ENCODE peak calls at places on chromosomes 13 and 19, in six cellular contexts. R is neural progenitor cell; F is left ventricle myocardium inferior; U is CD8-positive, alpha-beta memory T cell; K is heart right ventricle; Y is heart left ventricle. O is an unnamed sample.

GRCh38 chr19:50214699-50215543 is 11.5 kb downstream of the MYH14 start:
- DNase-seq in K (no peak), Y (no peak), U (no peak), R (peak), F (no peak), O (peak)

GRCh38 chr19:16216744-16217670 is 19.3 kb downstream of the AP1M1 start:
- DNase-seq in F (no peak), U (no peak), K (no peak), R (no peak), Y (no peak), O (no peak)

GRCh38 chr13:42849200-42849599 is 67.8 kb downstream of the FAM216B start:
- DNase-seq in R (no peak), U (no peak), F (no peak), K (no peak), Y (no peak), O (no peak)

GRCh38 chr13:28540612-28541011 is 45.7 kb upstream of the FLT1 start:
- DNase-seq in U (no peak), K (no peak), Y (no peak), R (no peak), F (no peak), O (no peak)

GRCh38 chr19:2170219-2170618 is 6.5 kb downstream of the DOT1L start:
- DNase-seq in K (no peak), R (peak), Y (no peak), F (no peak), U (no peak), O (no peak)

GRCh38 chr19:45200614-45201013 is 22.0 kb downstream of the BLOC1S3 start:
- DNase-seq in F (no peak), Y (no peak), R (peak), K (peak), U (no peak), O (no peak)

GRCh38 chr13:48404952-48405351 is 8.0 kb downstream of the LPAR6 start:
- DNase-seq in Y (no peak), F (no peak), K (no peak), U (no peak), R (no peak), O (no peak)

GRCh38 chr13:87524775-87525174 is 146.4 kb upstream of the SLITRK5 start:
- DNase-seq in U (no peak), R (no peak), K (no peak), F (no peak), Y (no peak), O (no peak)

GRCh38 chr13:33537691-33538090 is 252.1 kb upstream of the STARD13 start:
- DNase-seq in R (no peak), Y (no peak), K (no peak), F (no peak), U (no peak), O (no peak)

GRCh38 chr19:29671393-29672076 is 6.3 kb downstream of the PLEKHF1 start:
- DNase-seq in U (peak), K (peak), F (peak), R (no peak), Y (peak), O (no peak)

GRCh38 chr19:8079988-8080387 is 27.4 kb downstream of the CCL25 start:
- DNase-seq in U (peak), K (no peak), Y (no peak), F (no peak), R (no peak), O (peak)

GRCh38 chr13:110850840-110851239 is 64.0 kb downstream of the ANKRD10 start:
- DNase-seq in R (no peak), F (no peak), K (no peak), Y (no peak), U (no peak), O (no peak)

GRCh38 chr19:42850981-42851717 is 28.4 kb downstream of the PSG1 start:
- DNase-seq in U (no peak), Y (peak), R (no peak), K (peak), F (peak), O (peak)

GRCh38 chr13:29260684-29261083 is 334.8 kb downstream of the SLC7A1 start:
- DNase-seq in F (no peak), K (no peak), R (no peak), Y (no peak), U (no peak), O (no peak)

GRCh38 chr13:67408823-67409222 is 178.7 kb upstream of the PCDH9 start:
- DNase-seq in K (no peak), F (no peak), Y (no peak), U (no peak), R (no peak), O (no peak)

GRCh38 chr19:58559275-58560006 is 1.0 kb upstream of the UBE2M start:
- DNase-seq in U (peak), R (peak), K (peak), Y (peak), F (peak), O (peak)

GRCh38 chr13:87884874-87885273 is 213.7 kb downstream of the SLITRK5 start:
- DNase-seq in F (no peak), Y (no peak), U (no peak), R (peak), K (no peak), O (no peak)

GRCh38 chr13:83879431-83880171 is 2.7 kb downstream of the SLITRK1 start:
- DNase-seq in U (no peak), R (peak), Y (no peak), F (no peak), K (no peak), O (no peak)

GRCh38 chr19:876780-877314 is 16.1 kb downstream of the MED16 start:
- DNase-seq in F (no peak), R (no peak), Y (no peak), K (no peak), U (no peak), O (no peak)

GRCh38 chr19:17243854-17244617 is 1.7 kb downstream of the NR2F6 start:
- DNase-seq in K (peak), U (no peak), F (peak), Y (peak), R (peak), O (peak)

GRCh38 chr19:33902802-33903488 is 106.3 kb downstream of the KCTD15 start:
- DNase-seq in K (no peak), F (no peak), U (no peak), R (no peak), Y (no peak), O (no peak)

GRCh38 chr13:102658678-102659077 is 36.2 kb downstream of the METTL21C start:
- DNase-seq in Y (no peak), U (no peak), F (no peak), R (no peak), K (no peak), O (no peak)

GRCh38 chr13:71046360-71047079 is 820.5 kb downstream of the DACH1 start:
- DNase-seq in Y (no peak), R (peak), F (no peak), K (no peak), U (no peak), O (no peak)

GRCh38 chr19:31135841-31136240 is 213.4 kb downstream of the TSHZ3 start:
- DNase-seq in U (no peak), Y (no peak), R (no peak), K (no peak), F (no peak), O (no peak)

GRCh38 chr19:1151917-1152601 is 22.0 kb downstream of the SBNO2 start:
- DNase-seq in F (peak), R (no peak), U (no peak), Y (peak), K (peak), O (peak)

GRCh38 chr19:17348700-17349099 is 11.3 kb downstream of the GTPBP3 start:
- DNase-seq in U (no peak), R (peak), Y (peak), F (peak), K (peak), O (peak)

GRCh38 chr19:50994129-50994528 is 7.3 kb downstream of the KLK8 start:
- DNase-seq in R (no peak), F (no peak), Y (no peak), K (no peak), U (no peak), O (no peak)

GRCh38 chr13:114062754-114063153 is 69.7 kb downstream of the RASA3 start:
- DNase-seq in Y (peak), U (no peak), K (no peak), R (no peak), F (no peak), O (peak)

GRCh38 chr19:47377208-47377701 is 28.1 kb downstream of the DHX34 start:
- DNase-seq in Y (peak), F (peak), U (no peak), R (no peak), K (peak), O (no peak)

GRCh38 chr19:44848805-44849457 is 2.8 kb downstream of the NECTIN2 start:
- DNase-seq in F (no peak), R (peak), U (no peak), K (peak), Y (peak), O (no peak)

GRCh38 chr19:54654447-54655321 is 8.1 kb upstream of the LILRB4 start:
- DNase-seq in K (no peak), Y (no peak), F (no peak), R (no peak), U (no peak), O (no peak)

GRCh38 chr19:40803857-40804782 is 5.1 kb downstream of the EGLN2 start:
- DNase-seq in F (peak), R (no peak), Y (peak), U (peak), K (peak), O (peak)

GRCh38 chr13:74074723-74075122 is 59.5 kb downstream of the KLF12 start:
- DNase-seq in F (no peak), U (no peak), K (no peak), Y (no peak), R (no peak), O (no peak)

GRCh38 chr13:113748862-113749451 is 10.1 kb upstream of the TMEM255B start:
- DNase-seq in Y (no peak), R (no peak), U (peak), K (no peak), F (no peak), O (peak)

GRCh38 chr13:105168295-105168694 is 1367.2 kb downstream of the EFNB2 start:
- DNase-seq in Y (no peak), F (no peak), R (no peak), K (no peak), U (no peak), O (no peak)

GRCh38 chr19:48644839-48645651 is 942 bp downstream of the CA11 start:
- DNase-seq in Y (peak), U (peak), F (peak), K (peak), R (peak), O (peak)
- H3K4me3 ChIP-seq in Y (peak), U (peak), F (peak), K (peak), R (peak), O (no peak)

DNA sequence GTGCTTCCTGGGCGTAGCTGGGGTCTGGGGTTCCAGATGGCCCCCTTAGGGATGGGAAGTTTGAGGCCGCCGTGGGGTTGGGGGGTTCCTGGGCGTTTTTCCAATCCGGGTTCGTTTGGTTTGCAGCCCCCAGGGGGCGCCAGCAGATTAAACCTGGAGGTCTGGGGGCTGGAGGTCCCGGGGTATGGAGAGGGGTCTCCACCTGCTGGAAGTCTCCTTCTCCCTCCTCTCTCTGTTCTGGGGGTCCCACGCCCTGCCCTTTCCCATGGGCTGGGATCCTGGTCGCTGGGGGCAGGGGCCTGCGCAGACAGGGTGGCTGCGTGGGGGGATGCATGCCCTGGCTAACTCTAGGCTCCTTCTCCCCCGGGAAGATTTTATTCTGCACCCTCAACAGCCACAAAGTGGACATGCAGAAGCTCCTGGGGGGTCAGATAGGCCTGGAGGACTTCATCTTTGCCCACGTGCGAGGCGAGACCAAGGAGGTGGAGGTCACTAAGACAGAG is 897 bp downstream of the GIPC3 start:
- DNase-seq in Y (no peak), F (no peak), U (no peak), K (no peak), R (peak), O (no peak)
- H3K4me3 ChIP-seq in Y (peak), F (peak), U (peak), K (peak), R (peak), O (no peak)

GRCh38 chr19:28046932-28047331 is 1166.0 kb downstream of the UQCRFS1 start:
- DNase-seq in K (no peak), R (no peak), F (no peak), Y (no peak), U (no peak), O (no peak)
- H3K4me3 ChIP-seq in K (no peak), R (no peak), F (no peak), Y (no peak), U (no peak), O (no peak)

DNA sequence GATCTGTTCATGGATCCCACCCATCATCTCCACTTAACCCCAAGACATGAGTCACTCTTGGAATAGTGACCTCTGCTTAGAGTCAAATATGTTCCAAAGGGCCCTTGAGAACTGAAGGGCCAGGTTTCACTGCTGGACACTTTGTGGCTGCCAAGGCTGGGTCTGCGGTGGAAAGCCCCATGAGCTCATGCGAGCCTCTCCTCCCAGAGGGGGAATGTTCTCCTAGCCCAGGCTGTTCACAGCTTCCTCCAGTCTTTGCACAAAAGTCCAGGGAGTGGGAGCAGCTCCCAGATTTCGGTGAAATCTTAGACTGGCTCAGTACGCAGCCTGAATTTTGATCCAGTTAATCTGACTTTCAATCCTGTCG is 732 bp upstream of the DCLK1 start:
- DNase-seq in K (peak), U (no peak), Y (peak), F (peak), R (no peak), O (peak)
- H3K4me3 ChIP-seq in K (no peak), U (no peak), Y (peak), F (peak), R (no peak), O (no peak)

GRCh38 chr13:96984061-96984508 is 10.2 kb downstream of the OXGR1 start:
- DNase-seq in F (no peak), R (peak), Y (no peak), K (no peak), U (no peak), O (no peak)
- H3K4me3 ChIP-seq in F (peak), R (peak), Y (no peak), K (no peak), U (no peak), O (no peak)

GRCh38 chr19:38223119-38223523 is 901 bp downstream of the DPF1 start:
- DNase-seq in U (no peak), R (no peak), K (no peak), Y (no peak), F (no peak), O (no peak)
- H3K4me3 ChIP-seq in U (no peak), R (peak), K (no peak), Y (no peak), F (no peak), O (no peak)

GRCh38 chr19:19538767-19539166 is 702 bp downstream of the CILP2 start:
- DNase-seq in Y (no peak), K (no peak), F (no peak), R (no peak), U (no peak), O (no peak)
- H3K4me3 ChIP-seq in Y (no peak), K (peak), F (peak), R (peak), U (no peak), O (no peak)

O was measured in aorta.